ENCODE peak calls at places on chromosomes 6 and 20, in six cellular contexts. L is hepatocyte; Q is GM13977; A is GF-D8; Z is HT-29; S is effector CD4-positive, alpha-beta T cell. D is an unnamed sample.

GRCh38 chr6:3423439-3424184 is 33.2 kb downstream of the SLC22A23 start:
- DNase-seq in S (no peak), Z (no peak), L (no peak), Q (no peak), A (no peak), D (no peak)

GRCh38 chr20:1904160-1904559 is 9.0 kb downstream of the SIRPA start:
- DNase-seq in Q (no peak), Z (no peak), L (no peak), A (no peak), S (no peak), D (no peak)

GRCh38 chr6:14635933-14636599 is 518.5 kb downstream of the CD83 start:
- DNase-seq in L (no peak), S (no peak), Z (no peak), Q (peak), A (no peak), D (peak)

GRCh38 chr20:15699431-15700146 is 873.7 kb downstream of the KIF16B start:
- DNase-seq in A (no peak), Z (no peak), S (no peak), Q (no peak), L (no peak), D (no peak)

GRCh38 chr6:30743099-30744053 is 889 bp upstream of the FLOT1 start:
- DNase-seq in A (no peak), Q (peak), Z (peak), L (no peak), S (no peak), D (peak)

GRCh38 chr6:12313992-12314589 is 23.9 kb downstream of the EDN1 start:
- DNase-seq in S (no peak), Q (no peak), Z (peak), A (no peak), L (no peak), D (no peak)

GRCh38 chr20:49785851-49786174 is 26.8 kb upstream of the SLC9A8 start:
- DNase-seq in A (peak), L (no peak), S (no peak), Q (peak), Z (no peak), D (no peak)

GRCh38 chr6:121615493-121615892 is 180.0 kb downstream of the GJA1 start:
- DNase-seq in L (no peak), A (no peak), Z (peak), Q (no peak), S (no peak), D (no peak)

GRCh38 chr20:36018208-36018988 is 50.0 kb downstream of the CNBD2 start:
- DNase-seq in L (peak), S (no peak), Z (peak), Q (no peak), A (no peak), D (no peak)

GRCh38 chr6:53359843-53360834 is 11.4 kb upstream of the ELOVL5 start:
- DNase-seq in L (peak), Q (peak), S (no peak), Z (no peak), A (no peak), D (no peak)

GRCh38 chr20:9301129-9302072 is 213.0 kb upstream of the LAMP5 start:
- DNase-seq in L (peak), Z (peak), Q (no peak), S (no peak), A (no peak), D (no peak)

GRCh38 chr6:126481319-126481718 is 141.4 kb downstream of the CENPW start:
- DNase-seq in S (no peak), A (no peak), L (no peak), Z (no peak), Q (no peak), D (no peak)

GRCh38 chr20:44576297-44576696 is 6.1 kb upstream of the PKIG start:
- DNase-seq in S (no peak), Z (peak), L (no peak), A (peak), Q (peak), D (no peak)

GRCh38 chr6:143569035-143569434 is 57.5 kb upstream of the FUCA2 start:
- DNase-seq in A (no peak), L (no peak), S (no peak), Z (no peak), Q (no peak), D (peak)

GRCh38 chr20:48791014-48791413 is 36.8 kb downstream of the PREX1 start:
- DNase-seq in Z (peak), L (no peak), Q (no peak), S (no peak), A (no peak), D (no peak)

GRCh38 chr6:100186552-100186951 is 192.5 kb upstream of the MCHR2 start:
- DNase-seq in A (no peak), Q (no peak), L (no peak), S (no peak), Z (no peak), D (no peak)

GRCh38 chr6:6859722-6860121 is 248.0 kb upstream of the RREB1 start:
- DNase-seq in L (no peak), A (no peak), Q (no peak), S (no peak), Z (no peak), D (no peak)

GRCh38 chr20:50312002-50312681 is 121.5 kb downstream of the CEBPB start:
- DNase-seq in Z (no peak), Q (no peak), A (no peak), S (no peak), L (no peak), D (no peak)

GRCh38 chr6:100134703-100135102 is 140.7 kb upstream of the MCHR2 start:
- DNase-seq in Z (no peak), S (no peak), Q (no peak), A (no peak), L (no peak), D (no peak)

GRCh38 chr20:47357296-47358051 is 975 bp upstream of the ZMYND8 start:
- DNase-seq in Z (peak), S (peak), Q (peak), L (peak), A (peak), D (peak)

GRCh38 chr6:36442671-36443497 is at the start of the genes KCTD20 and PXT1:
- DNase-seq in A (peak), Q (peak), Z (peak), S (peak), L (peak), D (peak)

GRCh38 chr6:41531591-41532582 is 14.3 kb upstream of the FOXP4 start:
- DNase-seq in Q (peak), L (peak), Z (no peak), A (no peak), S (peak), D (peak)

GRCh38 chr6:95959291-95959690 is 56.5 kb upstream of the FUT9 start:
- DNase-seq in Q (no peak), A (no peak), Z (no peak), L (no peak), S (no peak), D (no peak)